ENCODE peak calls at places on chromosomes 5 and 9, in six cellular contexts. T, K, W, Q, H and A are unnamed samples.

GRCh38 chr5:143916441-143916840 is 104.5 kb downstream of the HMHB1 start:
- DNase-seq in T (no peak), K (no peak), W (no peak), Q (no peak), H (no peak), A (no peak)

GRCh38 chr9:18362901-18363685 is 110.9 kb upstream of the ADAMTSL1 start:
- DNase-seq in T (no peak), K (no peak), W (no peak), Q (peak), H (no peak), A (no peak)

GRCh38 chr9:68610016-68610415 is 69.3 kb upstream of the TMEM252 start:
- DNase-seq in T (no peak), K (no peak), W (no peak), Q (no peak), H (no peak), A (no peak)

GRCh38 chr5:132680780-132681475 is 7.1 kb downstream of the IL4 start:
- DNase-seq in T (no peak), K (no peak), W (no peak), Q (no peak), H (no peak), A (no peak)

GRCh38 chr5:52987711-52988329 is 1.3 kb upstream of the ITGA2 start:
- DNase-seq in T (no peak), K (no peak), W (no peak), Q (peak), H (no peak), A (no peak)

GRCh38 chr5:126778675-126779403 is 1.9 kb downstream of the LMNB1 start:
- DNase-seq in T (no peak), K (no peak), W (no peak), Q (no peak), H (no peak), A (no peak)

GRCh38 chr5:157934600-157934999 is 75.7 kb upstream of the CLINT1 start:
- DNase-seq in T (no peak), K (no peak), W (no peak), Q (no peak), H (no peak), A (no peak)

GRCh38 chr9:127724012-127724411 is 8.1 kb downstream of the TTC16 start:
- DNase-seq in T (no peak), K (peak), W (no peak), Q (no peak), H (no peak), A (no peak)

GRCh38 chr5:150516011-150516410 is 8.1 kb downstream of the NDST1 start:
- DNase-seq in T (no peak), K (no peak), W (no peak), Q (peak), H (no peak), A (no peak)

GRCh38 chr5:96546120-96546519 is 113.1 kb upstream of the PCSK1 start:
- DNase-seq in T (no peak), K (no peak), W (no peak), Q (no peak), H (no peak), A (no peak)

GRCh38 chr9:16628421-16628820 is 242.0 kb downstream of the BNC2 start:
- DNase-seq in T (no peak), K (no peak), W (no peak), Q (peak), H (no peak), A (no peak)

GRCh38 chr9:111712369-111712768 is 51.0 kb downstream of the GNG10 start:
- DNase-seq in T (no peak), K (no peak), W (no peak), Q (no peak), H (no peak), A (no peak)

GRCh38 chr5:97778451-97778850 is 595.4 kb upstream of the RIOK2 start:
- DNase-seq in T (no peak), K (no peak), W (no peak), Q (peak), H (no peak), A (no peak)

GRCh38 chr9:127161081-127161621 is 38.7 kb upstream of the ANGPTL2 start:
- DNase-seq in T (peak), K (peak), W (no peak), Q (no peak), H (no peak), A (no peak)

GRCh38 chr5:135608761-135609443 is 30.1 kb upstream of the CXCL14 start:
- DNase-seq in T (no peak), K (no peak), W (no peak), Q (no peak), H (no peak), A (no peak)
- H3K4me3 ChIP-seq in T (no peak), K (no peak), W (no peak), Q (no peak), H (no peak), A (no peak)

GRCh38 chr5:159098285-159099048 is 1.2 kb downstream of the EBF1 start:
- DNase-seq in T (no peak), K (no peak), W (no peak), Q (no peak), H (no peak), A (no peak)
- H3K4me3 ChIP-seq in T (peak), K (peak), W (peak), Q (peak), H (peak), A (peak)

DNA sequence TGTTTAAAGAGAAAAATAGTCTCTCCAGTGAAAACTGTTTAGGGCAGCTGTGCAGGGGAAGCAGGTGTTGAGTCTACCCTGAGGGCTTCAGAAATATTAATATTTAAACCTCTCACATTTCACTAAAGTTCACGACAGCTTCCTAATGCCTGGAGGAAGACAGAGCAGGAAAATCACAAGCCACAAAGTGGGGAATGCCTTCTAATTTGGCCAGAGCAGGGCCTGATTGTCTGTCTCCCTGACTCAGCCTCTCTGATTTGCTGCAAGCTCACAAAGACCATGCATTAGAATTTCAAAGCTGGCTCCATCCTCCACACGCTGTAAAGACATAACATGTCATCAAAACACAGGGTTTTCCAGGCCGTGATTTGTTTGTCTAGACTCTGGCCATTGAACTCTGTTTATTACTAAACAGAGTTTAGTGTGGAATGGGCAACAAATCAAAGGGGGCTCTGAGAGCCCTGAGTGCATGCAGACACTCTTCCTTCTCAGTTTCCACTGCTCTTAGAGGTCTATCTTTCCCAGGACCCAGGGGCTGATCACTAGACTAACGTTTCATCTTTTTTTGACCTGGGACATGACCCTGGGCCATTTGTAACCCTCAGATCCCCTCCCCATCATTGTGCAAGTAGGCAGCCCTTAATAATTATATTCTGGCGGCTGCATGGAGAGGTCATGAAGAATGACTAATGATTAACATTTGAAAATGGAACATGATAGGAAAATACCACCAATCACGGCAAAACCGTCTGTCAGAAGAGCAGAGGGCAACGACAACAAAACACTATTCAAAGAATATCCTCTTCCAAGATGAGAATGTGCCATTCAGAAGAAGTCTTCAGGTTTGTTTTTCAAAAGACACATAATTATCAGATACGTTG is 140.3 kb downstream of the ENC1 start:
- DNase-seq in T (no peak), K (peak), W (no peak), Q (no peak), H (no peak), A (no peak)
- H3K4me3 ChIP-seq in T (no peak), K (peak), W (peak), Q (no peak), H (no peak), A (no peak)

GRCh38 chr9:95028855-95029219 is 288.7 kb downstream of the FANCC start:
- DNase-seq in T (no peak), K (no peak), W (no peak), Q (no peak), H (no peak), A (no peak)
- H3K4me3 ChIP-seq in T (no peak), K (no peak), W (no peak), Q (no peak), H (no peak), A (no peak)